ENCODE peak calls at places on chromosome 14, in nine cellular contexts. P is HCT116, K is suprapubic skin, D is endothelial cell of umbilical vein, H is K562, Y is spleen, J is sigmoid colon, Q is breast epithelium, F is HL-60. L is an unnamed sample.

GRCh38 chr14:26370118-26370517 is 227.7 kb downstream of the NOVA1 start:
- DNase-seq in P (no peak), K (no peak), D (peak), H (no peak), Y (no peak), J (no peak), Q (no peak), F (no peak), L (no peak)

GRCh38 chr14:53881161-53881846 is 75.3 kb downstream of the BMP4 start:
- DNase-seq in P (no peak), K (no peak), D (peak), H (no peak), Y (no peak), J (no peak), Q (no peak), F (no peak), L (no peak)

GRCh38 chr14:103891667-103892215 is 36.5 kb upstream of the TDRD9 start:
- DNase-seq in P (no peak), K (no peak), D (no peak), H (no peak), Y (no peak), J (no peak), Q (no peak), F (no peak), L (no peak)

GRCh38 chr14:68417007-68417659 is 375.7 kb downstream of the ZFP36L1 start:
- DNase-seq in P (no peak), K (no peak), D (no peak), H (no peak), Y (no peak), J (no peak), Q (no peak), F (no peak), L (peak)

GRCh38 chr14:89899917-89900680 is 54.4 kb downstream of the EFCAB11 start:
- DNase-seq in P (peak), K (no peak), D (peak), H (no peak), Y (no peak), J (no peak), Q (no peak), F (no peak), L (no peak)

GRCh38 chr14:24167527-24168114 is 4.3 kb upstream of the REC8 start:
- DNase-seq in P (no peak), K (no peak), D (no peak), H (no peak), Y (peak), J (no peak), Q (no peak), F (no peak), L (no peak)

GRCh38 chr14:22737052-22737451 is 29.4 kb upstream of the OXA1L start:
- DNase-seq in P (no peak), K (no peak), D (no peak), H (no peak), Y (no peak), J (no peak), Q (no peak), F (no peak), L (no peak)

GRCh38 chr14:26709019-26709418 is 111.2 kb upstream of the NOVA1 start:
- DNase-seq in P (no peak), K (no peak), D (peak), H (no peak), Y (no peak), J (no peak), Q (no peak), F (no peak), L (no peak)

GRCh38 chr14:77094672-77095284 is 3.3 kb upstream of the CIPC start:
- DNase-seq in P (peak), K (peak), D (peak), H (peak), Y (peak), J (peak), Q (peak), F (no peak), L (peak)

GRCh38 chr14:32938719-32939253 is at the start of gene NPAS3:
- DNase-seq in P (no peak), K (no peak), D (no peak), H (no peak), Y (no peak), J (no peak), Q (no peak), F (no peak), L (no peak)

GRCh38 chr14:74488788-74489397 is 4.2 kb downstream of the NPC2 start:
- DNase-seq in P (peak), K (no peak), D (peak), H (no peak), Y (no peak), J (no peak), Q (no peak), F (no peak), L (no peak)

GRCh38 chr14:74988131-74988530 is 14.6 kb upstream of the EIF2B2 start:
- DNase-seq in P (peak), K (no peak), D (peak), H (no peak), Y (no peak), J (no peak), Q (peak), F (no peak), L (no peak)

GRCh38 chr14:102785598-102785963 is 8.3 kb downstream of the TRAF3 start:
- DNase-seq in P (no peak), K (no peak), D (no peak), H (no peak), Y (peak), J (no peak), Q (no peak), F (no peak), L (no peak)
- TF ChIP-seq CTCF in P (peak), K (no peak), D (no peak), H (peak), Y (no peak), J (no peak), Q (no peak), F (no peak), L (no peak)

DNA sequence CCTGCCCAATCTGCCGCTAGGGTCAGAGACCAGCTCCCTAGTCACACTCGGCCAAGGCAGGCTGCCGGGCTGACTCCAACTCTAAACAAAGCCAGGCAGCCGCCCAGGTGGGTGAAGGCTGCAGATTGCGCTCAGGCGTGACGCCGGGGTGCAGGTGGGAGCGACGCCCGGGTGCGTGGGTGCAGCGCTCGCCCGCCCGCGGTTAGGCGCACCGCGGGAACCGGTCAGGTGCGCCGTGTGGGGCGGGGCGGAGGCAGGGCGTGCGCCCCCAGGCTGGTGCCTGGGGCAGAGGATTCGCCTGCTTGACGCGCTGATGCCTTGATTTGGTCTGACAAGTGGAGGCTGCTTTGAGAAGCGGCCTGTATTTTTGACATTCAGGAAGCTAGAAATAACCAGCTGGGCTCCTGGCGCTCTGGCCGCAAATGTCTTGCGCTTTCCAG is 126.7 kb upstream of the HIF1A start:
- DNase-seq in P (no peak), K (no peak), D (no peak), H (no peak), Y (peak), J (no peak), Q (no peak), F (peak), L (peak)
- TF ChIP-seq POLR2AphosphoS5 in P (no peak), K (no peak), D (no peak), H (no peak), Y (peak), J (no peak), Q (no peak), F (no peak), L (no peak)

GRCh38 chr14:105931808-105932483 is 405.6 kb downstream of the TMEM121 start:
- DNase-seq in P (no peak), K (no peak), D (no peak), H (peak), Y (no peak), J (no peak), Q (no peak), F (no peak), L (peak)
- TF ChIP-seq CTCF in P (peak), K (no peak), D (no peak), H (peak), Y (no peak), J (no peak), Q (no peak), F (no peak), L (no peak)

DNA sequence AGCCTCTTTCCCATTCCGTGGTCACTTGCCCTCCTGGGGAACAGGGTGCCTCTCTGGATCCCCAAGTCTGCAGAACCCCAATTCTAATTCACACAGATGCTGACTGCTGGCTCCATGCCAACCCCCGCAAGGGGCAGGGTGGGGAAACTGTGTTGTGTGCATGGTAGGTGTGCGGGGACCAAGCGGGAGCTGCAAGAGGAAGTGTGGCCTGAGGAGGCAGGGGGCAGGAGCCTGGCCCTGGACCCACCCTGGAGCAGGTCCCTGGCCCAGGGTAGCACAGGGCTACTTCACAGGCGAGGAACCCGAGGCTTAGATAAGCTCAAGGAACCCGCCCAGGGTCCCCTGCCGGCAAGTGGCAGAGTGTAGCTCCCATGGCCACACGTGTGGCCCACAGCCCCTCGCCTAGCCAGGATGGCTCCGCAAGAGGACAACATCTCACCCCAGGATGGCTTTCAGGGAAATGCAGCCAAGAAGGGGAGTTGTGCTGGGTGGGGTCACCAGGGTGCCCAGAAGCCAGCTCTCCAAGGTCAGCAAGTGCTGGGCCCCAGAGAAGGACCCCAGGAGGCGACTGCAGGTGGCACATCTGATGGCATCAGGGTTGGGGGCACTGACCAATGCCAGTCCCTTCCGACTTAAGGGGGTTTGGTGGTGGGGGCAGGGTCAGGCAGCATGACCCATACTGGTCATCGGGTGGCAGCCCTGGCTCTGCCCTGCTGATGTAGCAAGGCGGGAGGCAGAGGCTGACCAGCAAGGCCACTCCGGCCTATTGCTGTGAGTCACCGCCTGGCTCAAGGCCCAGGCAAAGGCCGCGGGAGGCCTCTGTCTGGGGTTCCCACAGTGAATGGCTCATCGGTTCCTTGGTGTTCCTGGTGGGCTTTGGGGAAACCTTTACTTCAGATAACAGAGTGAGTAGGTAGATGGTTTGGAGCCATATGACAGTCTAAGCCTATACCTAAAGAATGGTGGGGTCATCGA is 37.3 kb upstream of the EML1 start:
- DNase-seq in P (no peak), K (no peak), D (peak), H (no peak), Y (peak), J (peak), Q (peak), F (no peak), L (peak)
- TF ChIP-seq POLR2AphosphoS5 in P (peak), K (no peak), D (peak), H (no peak), Y (peak), J (peak), Q (no peak), F (no peak), L (no peak)

GRCh38 chr14:65412881-65413738 is 580 bp downstream of the FUT8 start:
- DNase-seq in P (no peak), K (peak), D (peak), H (no peak), Y (peak), J (peak), Q (no peak), F (peak), L (peak)
- TF ChIP-seq CTCF in P (no peak), K (no peak), D (peak), H (no peak), Y (no peak), J (no peak), Q (no peak), F (no peak), L (no peak)

DNA sequence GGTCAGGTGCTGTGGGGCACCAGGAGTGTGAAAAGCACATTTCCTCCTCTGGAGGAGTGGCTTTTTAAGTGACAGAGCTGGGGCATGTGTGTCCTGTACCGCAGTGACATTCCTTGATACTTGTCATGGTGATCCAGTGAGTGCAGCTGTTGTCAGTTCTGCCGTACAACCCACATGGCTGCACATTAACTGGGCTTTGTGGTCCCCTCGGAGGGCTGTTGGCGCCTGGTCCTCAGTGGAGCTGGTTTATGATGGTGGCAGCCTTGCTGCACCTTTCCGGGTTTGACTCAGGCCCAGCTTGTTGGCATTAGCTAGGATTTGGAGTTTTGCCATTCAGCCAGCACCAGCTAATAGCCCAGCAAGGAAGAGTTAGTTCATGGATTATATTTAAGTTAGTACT is 77.0 kb downstream of the SLC25A47 start:
- DNase-seq in P (no peak), K (no peak), D (no peak), H (no peak), Y (no peak), J (no peak), Q (no peak), F (no peak), L (peak)
- TF ChIP-seq POLR2AphosphoS5 in P (no peak), K (no peak), D (no peak), H (no peak), Y (no peak), J (no peak), Q (no peak), F (no peak), L (no peak)

GRCh38 chr14:60515244-60515695 is 6.3 kb downstream of the SIX6 start:
- DNase-seq in P (no peak), K (no peak), D (no peak), H (no peak), Y (no peak), J (no peak), Q (no peak), F (no peak), L (no peak)
- TF ChIP-seq CTCF in P (no peak), K (no peak), D (no peak), H (no peak), Y (no peak), J (no peak), Q (no peak), F (no peak), L (no peak)

DNA sequence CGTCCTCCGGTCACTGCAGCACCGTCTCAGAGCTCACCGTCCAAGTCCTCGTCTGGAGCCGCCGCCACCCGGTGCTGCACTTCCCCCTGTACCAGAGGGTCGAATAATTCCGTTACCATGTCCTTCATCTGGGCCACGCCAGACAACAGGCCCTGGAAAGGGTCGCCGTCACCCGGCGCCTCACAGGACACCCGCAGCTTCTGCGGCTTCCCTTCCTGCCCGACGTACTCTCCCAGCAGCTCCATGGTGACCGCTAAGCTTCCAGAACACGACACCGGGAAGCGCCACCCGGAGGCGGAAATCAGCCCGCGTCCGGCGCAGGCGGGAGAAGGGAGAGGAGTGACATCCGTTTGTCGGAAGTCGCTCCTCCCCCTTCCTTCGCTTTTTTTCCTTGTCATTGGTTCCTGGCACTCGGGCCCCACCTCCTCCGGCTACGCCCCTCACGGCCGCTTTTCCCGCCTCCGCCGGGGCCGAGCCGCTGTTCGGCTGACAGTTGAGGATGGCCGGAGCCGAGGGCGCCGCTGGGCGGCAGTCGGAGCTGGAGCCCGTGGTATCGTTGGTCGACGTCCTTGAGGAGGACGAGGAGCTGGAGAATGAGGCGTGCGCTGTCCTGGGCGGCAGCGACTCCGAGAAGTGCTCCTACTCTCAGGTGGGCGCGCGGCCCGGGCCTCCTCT is at the start of the genes GON7 and UBR7:
- DNase-seq in P (peak), K (peak), D (peak), H (peak), Y (peak), J (peak), Q (peak), F (peak), L (peak)
- TF ChIP-seq POLR2AphosphoS5 in P (peak), K (peak), D (peak), H (peak), Y (peak), J (peak), Q (peak), F (peak), L (peak)

DNA sequence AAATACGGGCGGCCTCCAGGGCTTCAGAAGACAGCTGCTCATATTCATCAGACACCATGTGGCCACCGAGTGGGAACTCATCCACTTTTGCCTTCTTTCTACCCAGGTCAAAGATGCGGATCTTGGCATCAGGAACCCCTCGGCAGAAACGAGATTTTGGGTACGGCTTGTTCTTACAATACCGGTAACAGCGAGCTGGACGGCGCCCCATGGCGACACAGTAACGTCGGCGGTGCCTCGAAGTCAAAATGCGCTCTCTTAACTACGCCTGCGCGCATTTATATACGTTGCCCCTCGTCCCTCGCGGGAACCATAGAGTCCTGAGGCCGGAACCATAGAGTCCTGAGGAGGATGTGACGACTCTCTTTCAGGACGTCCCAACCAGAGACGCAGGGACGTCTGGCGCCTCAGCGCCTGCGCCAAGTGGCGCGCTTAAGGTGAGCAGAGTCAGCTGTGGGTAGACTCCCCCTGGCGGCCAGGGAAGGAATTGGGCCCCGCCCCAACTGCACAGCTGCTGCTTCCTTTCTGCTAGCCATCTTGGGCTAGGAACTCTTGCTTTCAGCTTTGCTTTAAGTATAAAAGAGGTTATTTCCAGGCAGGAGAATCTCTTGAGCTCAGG is at the start of gene RPL10L:
- DNase-seq in P (no peak), K (peak), D (no peak), H (peak), Y (peak), J (no peak), Q (no peak), F (no peak), L (no peak)
- TF ChIP-seq CTCF in P (peak), K (no peak), D (no peak), H (peak), Y (no peak), J (no peak), Q (no peak), F (no peak), L (no peak)

GRCh38 chr14:38205949-38206665 is 1.6 kb upstream of the SSTR1 start:
- DNase-seq in P (no peak), K (no peak), D (no peak), H (no peak), Y (no peak), J (no peak), Q (no peak), F (no peak), L (no peak)

GRCh38 chr14:38207342-38207741 is 362 bp upstream of the SSTR1 start:
- DNase-seq in P (no peak), K (no peak), D (peak), H (no peak), Y (no peak), J (no peak), Q (no peak), F (no peak), L (no peak)

GRCh38 chr14:38207830-38208815 is at the start of gene SSTR1:
- DNase-seq in P (no peak), K (no peak), D (peak), H (no peak), Y (no peak), J (no peak), Q (no peak), F (no peak), L (peak)

GRCh38 chr14:38205414-38205813 is 2.3 kb upstream of the SSTR1 start:
- DNase-seq in P (no peak), K (no peak), D (no peak), H (no peak), Y (no peak), J (no peak), Q (no peak), F (no peak), L (no peak)

DNA sequence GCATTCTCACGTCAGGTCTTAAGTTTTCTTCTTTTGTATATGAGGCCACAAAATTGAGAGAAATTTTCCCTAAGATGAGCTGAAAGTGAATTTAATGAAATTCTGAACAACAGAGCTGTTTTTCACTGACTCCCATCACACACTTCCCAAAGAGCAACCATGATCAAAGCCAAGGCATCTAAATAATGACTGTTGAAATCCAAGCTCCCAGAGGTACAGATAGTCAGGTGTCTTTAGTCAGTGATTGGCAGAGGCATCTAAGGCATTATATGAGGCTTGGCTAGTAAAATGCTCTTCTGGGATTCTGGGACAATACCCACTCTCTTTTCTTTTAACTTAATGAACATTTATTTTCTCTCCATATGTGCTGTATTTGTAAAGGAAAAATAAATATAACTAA is 1.0 kb upstream of the SSTR1 start:
- DNase-seq in P (no peak), K (no peak), D (no peak), H (no peak), Y (no peak), J (no peak), Q (no peak), F (no peak), L (no peak)
- TF ChIP-seq POLR2AphosphoS5 in P (no peak), K (no peak), D (no peak), H (no peak), Y (no peak), J (no peak), Q (no peak), F (no peak), L (no peak)

L was measured in stomach.